ENCODE peak calls at places on chromosomes 6 and 20, in five cellular contexts. L, M, G, I and Q are unnamed samples.

GRCh38 chr6:3001146-3001772 is 1.6 kb downstream of the NQO2 start:
- DNase-seq in L (no peak), M (no peak), G (no peak), I (no peak), Q (no peak)

GRCh38 chr6:89605861-89606260 is 32.7 kb downstream of the LYRM2 start:
- DNase-seq in L (no peak), M (no peak), G (no peak), I (no peak), Q (no peak)

GRCh38 chr6:125154184-125155135 is 887 bp downstream of the TPD52L1 start:
- DNase-seq in L (no peak), M (no peak), G (peak; percentile 82), I (no peak), Q (peak; percentile 5)

GRCh38 chr6:135506270-135506997 is 8.9 kb upstream of the AHI1 start:
- DNase-seq in L (no peak), M (no peak), G (no peak), I (peak; percentile 65), Q (peak; percentile 72)

GRCh38 chr20:52847739-52848359 is 124.3 kb upstream of the TSHZ2 start:
- DNase-seq in L (no peak), M (no peak), G (no peak), I (no peak), Q (no peak)

GRCh38 chr6:53837875-53838806 is 43.3 kb downstream of the LRRC1 start:
- DNase-seq in L (no peak), M (no peak), G (no peak), I (peak; percentile 34), Q (peak; percentile 84)

GRCh38 chr6:158648682-158649131 is 1.1 kb upstream of the SYTL3 start:
- DNase-seq in L (no peak), M (no peak), G (no peak), I (peak; percentile 92), Q (peak; percentile 91)

GRCh38 chr6:35312763-35313125 is 15.1 kb downstream of the DEF6 start:
- DNase-seq in L (no peak), M (no peak), G (no peak), I (no peak), Q (no peak)

GRCh38 chr20:47568019-47568418 is 66.3 kb downstream of the NCOA3 start:
- DNase-seq in L (no peak), M (peak; percentile 51), G (peak; percentile 58), I (peak; percentile 91), Q (peak; percentile 89)

GRCh38 chr6:52964318-52964717 is 30.8 kb downstream of the GSTA4 start:
- DNase-seq in L (no peak), M (no peak), G (no peak), I (no peak), Q (no peak)

GRCh38 chr6:158086706-158087518 is 81.2 kb downstream of the SERAC1 start:
- DNase-seq in L (no peak), M (no peak), G (peak; percentile 30), I (peak; percentile 76), Q (no peak)

GRCh38 chr6:130001229-130001554 is 17.2 kb upstream of the L3MBTL3 start:
- DNase-seq in L (no peak), M (no peak), G (no peak), I (no peak), Q (no peak)

GRCh38 chr6:137900815-137901214 is 33.8 kb downstream of the TNFAIP3 start:
- DNase-seq in L (no peak), M (no peak), G (no peak), I (no peak), Q (peak; percentile 8)

GRCh38 chr20:51402201-51402600 is 140.3 kb downstream of the NFATC2 start:
- DNase-seq in L (no peak), M (no peak), G (no peak), I (peak; percentile 47), Q (peak; percentile 75)

GRCh38 chr6:28866342-28867077 is 57.3 kb downstream of the TRIM27 start:
- DNase-seq in L (peak; percentile 23), M (no peak), G (peak; percentile 29), I (peak; percentile 46), Q (peak; percentile 42)

GRCh38 chr20:58634121-58634817 is 16.8 kb upstream of the STX16 start:
- DNase-seq in L (no peak), M (no peak), G (no peak), I (no peak), Q (peak; percentile 84)

GRCh38 chr6:22732186-22732970 is 163.0 kb downstream of the HDGFL1 start:
- DNase-seq in L (no peak), M (no peak), G (no peak), I (peak; percentile 30), Q (peak; percentile 20)

GRCh38 chr20:45346291-45346718 is 1.9 kb downstream of the SDC4 start:
- DNase-seq in L (no peak), M (no peak), G (no peak), I (no peak), Q (no peak)

GRCh38 chr6:150775804-150776203 is 89.7 kb upstream of the MTHFD1L start:
- DNase-seq in L (no peak), M (no peak), G (peak; percentile 9), I (no peak), Q (no peak)

GRCh38 chr20:59721386-59721785 is 117.0 kb downstream of the PHACTR3 start:
- DNase-seq in L (no peak), M (no peak), G (no peak), I (no peak), Q (no peak)

GRCh38 chr6:156816505-156816904 is 39.3 kb downstream of the ARID1B start:
- DNase-seq in L (peak; percentile 40), M (no peak), G (peak; percentile 27), I (no peak), Q (peak; percentile 76)

GRCh38 chr6:31139599-31139998 is 733 bp upstream of the PSORS1C2 start:
- DNase-seq in L (no peak), M (no peak), G (no peak), I (no peak), Q (no peak)

GRCh38 chr6:14665827-14666724 is 548.5 kb downstream of the CD83 start:
- DNase-seq in L (peak; percentile 48), M (no peak), G (peak; percentile 22), I (peak; percentile 93), Q (peak; percentile 91)

GRCh38 chr6:137486388-137486787 is 7.8 kb downstream of the OLIG3 start:
- DNase-seq in L (no peak), M (no peak), G (no peak), I (no peak), Q (no peak)

GRCh38 chr6:136592930-136593673 is 42.9 kb upstream of the MAP7 start:
- DNase-seq in L (no peak), M (no peak), G (no peak), I (peak; percentile 40), Q (peak; percentile 64)

GRCh38 chr6:157323114-157323923 is at the start of gene TMEM242:
- DNase-seq in L (peak; percentile 67), M (no peak), G (peak; percentile 93), I (peak; percentile 97), Q (peak; percentile 95)

DNA sequence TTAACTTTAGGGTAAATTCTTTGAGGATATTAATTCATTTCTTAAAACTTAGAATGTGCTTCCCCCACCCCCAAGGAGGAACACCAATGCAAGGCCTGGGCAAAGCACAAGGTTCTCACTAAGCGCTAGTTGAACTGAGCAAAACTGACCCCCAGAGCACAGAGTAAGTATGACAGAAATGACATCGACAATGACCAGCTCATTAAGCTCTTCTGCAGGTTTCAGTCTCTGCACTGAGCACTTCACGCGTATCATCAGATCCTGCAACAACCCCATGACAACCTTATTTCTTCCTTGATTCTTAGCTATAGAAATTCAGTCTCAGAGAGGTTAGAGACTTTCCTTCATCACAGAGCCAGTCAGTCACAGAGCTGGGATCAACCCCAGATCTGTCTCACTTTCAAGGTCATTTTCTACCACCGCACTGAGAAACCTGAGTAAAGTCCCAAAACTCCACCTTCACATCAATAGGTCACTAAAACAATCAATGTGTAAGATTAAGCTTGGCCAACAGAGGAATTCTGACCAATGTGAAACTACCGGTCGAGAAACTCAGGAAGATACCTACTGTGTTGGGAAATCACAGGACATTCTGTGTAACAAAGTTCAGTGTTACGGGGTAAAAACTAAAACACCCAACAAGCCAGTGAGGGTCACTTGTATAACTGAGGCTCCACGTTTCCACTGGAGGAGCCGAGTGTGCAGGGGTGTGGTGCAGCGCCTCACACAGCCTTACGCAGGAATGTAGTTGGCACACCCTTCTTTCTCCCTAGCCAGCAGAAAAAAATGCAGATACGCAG is 129.0 kb upstream of the FOXQ1 start:
- DNase-seq in L (no peak), M (no peak), G (no peak), I (no peak), Q (no peak)
- TF ChIP-seq CTCF in L (no peak), M (no peak), G (no peak), I (no peak), Q (no peak)

GRCh38 chr6:1604991-1605821 is 4.5 kb upstream of the FOXC1 start:
- DNase-seq in L (no peak), M (no peak), G (no peak), I (peak; percentile 7), Q (no peak)
- H3K4me3 ChIP-seq in L (peak overlapping the region; percentile 79), M (peak overlapping the region; percentile 38), G (no peak overlapping the region), I (no peak overlapping the region), Q (no peak overlapping the region)

DNA sequence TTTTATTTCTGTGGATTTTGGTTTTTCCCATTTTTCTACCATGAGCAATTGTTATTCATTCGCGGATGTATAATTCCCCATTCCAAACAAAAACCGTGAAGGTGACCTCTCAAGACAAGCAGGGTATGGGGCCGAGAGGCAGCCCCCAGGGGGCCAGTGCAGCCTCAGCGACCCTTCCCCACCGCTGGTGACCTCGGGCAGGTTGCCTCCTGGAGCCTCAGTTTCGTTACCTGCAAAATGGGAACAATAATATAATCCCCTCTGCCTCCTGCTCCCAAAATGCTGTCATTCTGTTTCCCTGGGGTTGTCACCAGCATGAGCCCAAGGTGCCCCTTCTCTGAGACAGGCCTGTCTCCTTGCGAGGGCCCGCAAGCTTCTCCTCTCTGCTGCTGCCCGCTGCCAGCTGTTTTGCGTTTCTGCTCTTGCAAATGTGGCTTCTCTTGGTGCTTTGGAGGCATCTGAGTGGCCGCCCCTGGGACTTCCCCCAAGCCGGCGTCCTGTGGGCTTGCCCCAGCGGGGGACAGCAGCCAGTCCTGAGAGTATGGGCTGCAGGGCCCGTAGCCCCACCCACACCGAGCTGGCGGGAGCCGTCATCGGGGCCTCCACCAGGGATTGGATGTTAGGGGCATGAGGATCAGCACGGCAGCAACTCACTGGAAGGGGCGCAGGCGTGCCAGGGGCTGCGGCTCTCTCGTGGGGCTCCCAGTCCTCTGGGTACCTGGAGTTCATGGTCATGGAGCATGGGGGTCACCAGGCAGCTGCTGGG is 161.9 kb downstream of the TAF4 start:
- DNase-seq in L (no peak), M (no peak), G (no peak), I (no peak), Q (no peak)
- TF ChIP-seq CTCF in L (no peak), M (no peak), G (no peak), I (no peak), Q (no peak)

DNA sequence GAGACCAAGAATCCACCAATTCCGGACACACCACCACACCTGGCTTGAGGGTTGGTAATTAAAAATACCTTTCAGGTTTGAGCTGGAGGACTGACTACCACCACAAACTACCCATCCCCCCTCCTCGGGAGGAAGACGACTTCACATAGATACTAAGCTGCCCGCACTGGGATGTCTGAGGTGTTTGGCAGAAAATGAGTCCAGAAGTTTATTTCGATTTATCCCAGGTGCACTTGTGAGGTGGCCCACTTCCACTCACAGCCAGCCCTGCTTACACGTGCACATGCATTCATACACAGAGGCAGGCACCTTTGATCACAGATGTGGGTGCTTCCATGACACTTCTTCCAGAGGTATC is 187.1 kb downstream of the ID4 start:
- DNase-seq in L (no peak), M (no peak), G (no peak), I (no peak), Q (no peak)
- H3K4me3 ChIP-seq in L (no peak overlapping the region), M (no peak overlapping the region), G (no peak overlapping the region), I (no peak overlapping the region), Q (no peak overlapping the region)